ENCODE peak calls at places on chromosomes 7 and 10, in nine cellular contexts. G is activated CD4-positive, CD25-positive, alpha-beta regulatory T cell treated with anti-CD3 and anti-CD28 coated beads, Interleukin-2, amount 50 U/mL, for 16 hours; F is COR-L47; M is progenitor cell of endocrine pancreas; Y is amniotic stem cell; Z is HS-5; L is stomach; V is activated CD8-positive, alpha-beta memory T cell treated with anti-CD3 and anti-CD28 coated beads for 48 hours; O is CD8-positive, alpha-beta memory T cell. R is an unnamed sample.

GRCh38 chr10:125340871-125341270 is 180.5 kb upstream of the CTBP2 start:
- DNase-seq in G (no peak), F (no peak), M (no peak), Y (no peak), Z (no peak), L (no peak), V (no peak), O (no peak), R (peak)

GRCh38 chr10:921471-922414 is 9.8 kb downstream of the LARP4B start:
- DNase-seq in G (no peak), F (no peak), M (no peak), Y (no peak), Z (no peak), L (no peak), V (no peak), O (no peak), R (peak)

GRCh38 chr7:27901028-27901760 is 161.2 kb downstream of the TAX1BP1 start:
- DNase-seq in G (no peak), F (no peak), M (no peak), Y (peak), Z (peak), L (no peak), V (no peak), O (no peak), R (peak)

GRCh38 chr10:69179089-69179742 is 818 bp upstream of the SUPV3L1 start:
- DNase-seq in G (peak), F (no peak), M (no peak), Y (no peak), Z (no peak), L (no peak), V (peak), O (no peak), R (no peak)

GRCh38 chr7:33070277-33070676 is 7.7 kb upstream of the NT5C3A start:
- DNase-seq in G (no peak), F (no peak), M (no peak), Y (no peak), Z (no peak), L (no peak), V (no peak), O (no peak), R (no peak)

GRCh38 chr7:1794888-1795542 is 124.9 kb downstream of the ELFN1 start:
- DNase-seq in G (no peak), F (peak), M (no peak), Y (no peak), Z (no peak), L (no peak), V (no peak), O (no peak), R (no peak)

GRCh38 chr10:73246322-73246782 is 703 bp downstream of the DNAJC9 start:
- DNase-seq in G (no peak), F (no peak), M (no peak), Y (no peak), Z (no peak), L (no peak), V (no peak), O (no peak), R (no peak)

GRCh38 chr10:31770307-31770902 is 158.2 kb downstream of the ARHGAP12 start:
- DNase-seq in G (peak), F (no peak), M (no peak), Y (no peak), Z (no peak), L (peak), V (no peak), O (peak), R (no peak)

GRCh38 chr7:104985259-104985617 is 28.8 kb upstream of the KMT2E start:
- DNase-seq in G (no peak), F (no peak), M (no peak), Y (no peak), Z (no peak), L (no peak), V (no peak), O (no peak), R (no peak)

GRCh38 chr10:104521901-104522827 is 118.9 kb upstream of the SORCS3 start:
- DNase-seq in G (no peak), F (no peak), M (no peak), Y (no peak), Z (no peak), L (no peak), V (no peak), O (no peak), R (no peak)